ENCODE peak calls at places on chromosomes 3 and 15, in seven cellular contexts. One of them, this sample, is unnamed.

GRCh38 chr3:30538787-30539186 is 67.6 kb upstream of the TGFBR2 start:
- DNase-seq in HCT116: peak
- DNase-seq in tibial artery: no peak
- DNase-seq in Calu3: no peak
- DNase-seq in foreskin fibroblast: peak
- DNase-seq in heart left ventricle: no peak
- DNase-seq in neural progenitor cell: no peak
- DNase-seq in this sample: no peak

GRCh38 chr3:111895079-111895478 is 36.0 kb downstream of the PHLDB2 start:
- DNase-seq in foreskin fibroblast: peak
- DNase-seq in neural progenitor cell: peak
- DNase-seq in Calu3: peak
- DNase-seq in heart left ventricle: no peak
- DNase-seq in tibial artery: no peak
- DNase-seq in HCT116: peak
- DNase-seq in this sample: peak

GRCh38 chr3:155334897-155335883 is 41.7 kb upstream of the STRIT1 start:
- DNase-seq in heart left ventricle: no peak
- DNase-seq in neural progenitor cell: no peak
- DNase-seq in HCT116: no peak
- DNase-seq in foreskin fibroblast: no peak
- DNase-seq in tibial artery: no peak
- DNase-seq in Calu3: no peak
- DNase-seq in this sample: no peak

GRCh38 chr3:11386413-11387155 is 114.4 kb downstream of the ATG7 start:
- DNase-seq in tibial artery: no peak
- DNase-seq in neural progenitor cell: no peak
- DNase-seq in foreskin fibroblast: no peak
- DNase-seq in Calu3: no peak
- DNase-seq in HCT116: no peak
- DNase-seq in heart left ventricle: no peak
- DNase-seq in this sample: no peak

GRCh38 chr3:161420746-161421145 is 49.4 kb upstream of the SPTSSB start:
- DNase-seq in foreskin fibroblast: no peak
- DNase-seq in Calu3: peak
- DNase-seq in tibial artery: no peak
- DNase-seq in heart left ventricle: no peak
- DNase-seq in neural progenitor cell: peak
- DNase-seq in HCT116: no peak
- DNase-seq in this sample: no peak

GRCh38 chr15:95884276-95884675 is 446.2 kb upstream of the NR2F2 start:
- DNase-seq in tibial artery: no peak
- DNase-seq in Calu3: no peak
- DNase-seq in HCT116: no peak
- DNase-seq in foreskin fibroblast: peak
- DNase-seq in neural progenitor cell: peak
- DNase-seq in heart left ventricle: no peak
- DNase-seq in this sample: no peak

GRCh38 chr15:73375012-73375411 is 6.3 kb upstream of the HCN4 start:
- DNase-seq in HCT116: no peak
- DNase-seq in foreskin fibroblast: no peak
- DNase-seq in Calu3: no peak
- DNase-seq in neural progenitor cell: no peak
- DNase-seq in heart left ventricle: no peak
- DNase-seq in tibial artery: no peak
- DNase-seq in this sample: no peak

GRCh38 chr3:58526124-58526957 is 10.6 kb downstream of the ACOX2 start:
- DNase-seq in neural progenitor cell: no peak
- DNase-seq in Calu3: peak
- DNase-seq in HCT116: peak
- DNase-seq in heart left ventricle: no peak
- DNase-seq in tibial artery: no peak
- DNase-seq in foreskin fibroblast: peak
- DNase-seq in this sample: no peak

GRCh38 chr3:63565220-63565619 is 87.3 kb upstream of the SNTN start:
- DNase-seq in heart left ventricle: no peak
- DNase-seq in tibial artery: no peak
- DNase-seq in HCT116: no peak
- DNase-seq in Calu3: no peak
- DNase-seq in foreskin fibroblast: no peak
- DNase-seq in neural progenitor cell: no peak
- DNase-seq in this sample: no peak

GRCh38 chr3:39505866-39506738 is 38.6 kb downstream of the MOBP start:
- DNase-seq in HCT116: no peak
- DNase-seq in foreskin fibroblast: no peak
- DNase-seq in tibial artery: no peak
- DNase-seq in neural progenitor cell: peak
- DNase-seq in heart left ventricle: no peak
- DNase-seq in Calu3: no peak
- DNase-seq in this sample: no peak

GRCh38 chr3:53067571-53067970 is 21.7 kb upstream of the SFMBT1 start:
- DNase-seq in neural progenitor cell: no peak
- DNase-seq in HCT116: no peak
- DNase-seq in heart left ventricle: no peak
- DNase-seq in tibial artery: no peak
- DNase-seq in Calu3: no peak
- DNase-seq in foreskin fibroblast: no peak
- DNase-seq in this sample: no peak

GRCh38 chr15:80596521-80596976 is 98.6 kb upstream of the ABHD17C start:
- DNase-seq in tibial artery: no peak
- DNase-seq in foreskin fibroblast: no peak
- DNase-seq in HCT116: peak
- DNase-seq in heart left ventricle: no peak
- DNase-seq in Calu3: peak
- DNase-seq in neural progenitor cell: no peak
- DNase-seq in this sample: no peak

GRCh38 chr15:72117448-72117697 is 577 bp downstream of the MYO9A start:
- DNase-seq in HCT116: peak
- DNase-seq in heart left ventricle: peak
- DNase-seq in neural progenitor cell: peak
- DNase-seq in Calu3: peak
- DNase-seq in foreskin fibroblast: peak
- DNase-seq in tibial artery: peak
- DNase-seq in this sample: peak

GRCh38 chr3:142857056-142857455 is 31.8 kb downstream of the PCOLCE2 start:
- DNase-seq in foreskin fibroblast: no peak
- DNase-seq in tibial artery: no peak
- DNase-seq in Calu3: peak
- DNase-seq in HCT116: peak
- DNase-seq in neural progenitor cell: peak
- DNase-seq in heart left ventricle: peak
- DNase-seq in this sample: no peak

GRCh38 chr3:135516143-135516542 is 449.4 kb upstream of the PPP2R3A start:
- DNase-seq in tibial artery: no peak
- DNase-seq in heart left ventricle: no peak
- DNase-seq in HCT116: peak
- DNase-seq in neural progenitor cell: peak
- DNase-seq in Calu3: no peak
- DNase-seq in foreskin fibroblast: peak
- DNase-seq in this sample: no peak

GRCh38 chr15:45476395-45476794 is 46.2 kb downstream of the SLC30A4 start:
- DNase-seq in HCT116: no peak
- DNase-seq in tibial artery: no peak
- DNase-seq in Calu3: no peak
- DNase-seq in heart left ventricle: no peak
- DNase-seq in neural progenitor cell: no peak
- DNase-seq in foreskin fibroblast: no peak
- DNase-seq in this sample: no peak

GRCh38 chr3:8490079-8490552 is 11.5 kb upstream of the LMCD1 start:
- DNase-seq in tibial artery: no peak
- DNase-seq in HCT116: no peak
- DNase-seq in neural progenitor cell: no peak
- DNase-seq in foreskin fibroblast: peak
- DNase-seq in heart left ventricle: no peak
- DNase-seq in Calu3: no peak
- DNase-seq in this sample: no peak

GRCh38 chr3:101809178-101810022 is 30.4 kb downstream of the NXPE3 start:
- DNase-seq in foreskin fibroblast: peak
- DNase-seq in Calu3: peak
- DNase-seq in tibial artery: no peak
- DNase-seq in neural progenitor cell: peak
- DNase-seq in heart left ventricle: no peak
- DNase-seq in HCT116: peak
- DNase-seq in this sample: peak

GRCh38 chr15:40452296-40453090 is 11.7 kb downstream of the BAHD1 start:
- DNase-seq in tibial artery: no peak
- DNase-seq in foreskin fibroblast: no peak
- DNase-seq in HCT116: no peak
- DNase-seq in heart left ventricle: no peak
- DNase-seq in neural progenitor cell: no peak
- DNase-seq in Calu3: no peak
- DNase-seq in this sample: no peak

GRCh38 chr15:57218826-57219576 is 157.3 kb upstream of the CGNL1 start:
- DNase-seq in neural progenitor cell: peak
- DNase-seq in heart left ventricle: no peak
- DNase-seq in Calu3: no peak
- DNase-seq in foreskin fibroblast: peak
- DNase-seq in tibial artery: no peak
- DNase-seq in HCT116: no peak
- DNase-seq in this sample: no peak

GRCh38 chr3:49411550-49411967 is 217 bp downstream of the RHOA start:
- DNase-seq in neural progenitor cell: peak
- DNase-seq in tibial artery: peak
- DNase-seq in Calu3: peak
- DNase-seq in heart left ventricle: peak
- DNase-seq in HCT116: no peak
- DNase-seq in foreskin fibroblast: no peak
- DNase-seq in this sample: peak

DNA sequence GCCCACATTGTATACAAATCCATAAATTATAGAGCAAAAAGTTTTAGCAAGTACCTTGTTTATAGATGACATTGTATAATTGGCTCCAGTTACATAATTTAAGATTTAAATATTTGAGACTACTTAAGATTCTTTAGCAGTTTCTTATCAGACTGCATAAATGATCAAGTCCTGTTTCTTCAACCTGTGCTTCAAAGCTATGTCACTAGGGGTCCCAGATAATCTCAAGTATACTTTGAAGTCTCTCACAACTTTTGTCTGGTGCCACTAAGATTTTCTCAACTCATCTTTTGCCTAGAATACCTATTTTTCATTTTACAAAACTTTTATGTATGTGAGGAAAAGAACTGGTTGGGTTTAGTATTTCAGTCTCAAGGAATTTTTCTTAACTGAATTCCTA is 205.5 kb downstream of the STAG1 start:
- DNase-seq in foreskin fibroblast: no peak
- DNase-seq in HCT116: peak
- DNase-seq in neural progenitor cell: no peak
- DNase-seq in Calu3: no peak
- DNase-seq in tibial artery: no peak
- DNase-seq in heart left ventricle: no peak
- DNase-seq in this sample: no peak
- TF ChIP-seq CTCF in foreskin fibroblast: no peak
- TF ChIP-seq CTCF in HCT116: peak
- TF ChIP-seq CTCF in neural progenitor cell: peak
- TF ChIP-seq CTCF in Calu3: peak
- TF ChIP-seq CTCF in tibial artery: no peak
- TF ChIP-seq CTCF in heart left ventricle: no peak
- TF ChIP-seq CTCF in this sample: no peak

DNA sequence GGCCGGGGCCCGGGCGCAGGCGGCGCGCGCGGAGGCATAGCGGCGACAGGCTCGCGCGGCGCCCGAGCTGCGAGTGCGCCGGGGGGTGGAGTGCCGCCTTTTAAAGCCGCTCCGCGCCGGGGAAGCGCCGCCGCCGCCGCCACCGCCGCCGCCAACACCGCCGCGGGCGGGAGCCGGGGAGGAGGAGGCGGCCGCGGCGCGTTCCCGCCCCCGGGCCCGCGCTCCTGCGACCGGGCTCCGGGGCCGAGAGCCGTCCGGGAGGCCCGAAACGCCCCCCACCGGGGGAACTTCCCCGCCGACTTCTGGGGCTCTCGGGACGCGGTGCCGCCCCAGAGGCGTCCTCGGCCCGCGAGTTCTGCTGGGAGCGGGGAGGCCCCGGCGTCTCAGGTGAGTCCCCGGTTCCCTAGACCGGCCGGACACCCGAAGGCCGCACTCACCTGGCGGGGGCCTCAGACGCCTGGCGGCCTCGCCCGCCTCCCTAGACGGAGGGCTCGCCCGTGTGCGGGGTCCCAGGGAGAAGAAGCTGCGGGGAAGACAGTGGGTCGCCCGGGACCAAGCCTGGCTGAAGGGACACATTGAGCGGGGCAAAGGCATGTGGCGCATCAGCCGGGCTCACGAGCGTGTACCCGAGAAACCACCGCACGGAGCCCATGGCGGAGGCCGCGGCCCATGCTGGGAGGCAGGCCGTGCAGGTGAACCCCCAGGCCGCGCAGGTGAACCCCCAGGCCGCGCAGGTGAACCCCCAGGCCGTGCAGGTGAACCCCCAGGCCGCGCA is at the start of gene PCSK6:
- DNase-seq in HCT116: no peak
- DNase-seq in foreskin fibroblast: no peak
- DNase-seq in neural progenitor cell: peak
- DNase-seq in heart left ventricle: peak
- DNase-seq in Calu3: peak
- DNase-seq in tibial artery: no peak
- DNase-seq in this sample: no peak
- TF ChIP-seq CTCF in HCT116: no peak
- TF ChIP-seq CTCF in foreskin fibroblast: no peak
- TF ChIP-seq CTCF in neural progenitor cell: no peak
- TF ChIP-seq CTCF in heart left ventricle: no peak
- TF ChIP-seq CTCF in Calu3: no peak
- TF ChIP-seq CTCF in tibial artery: no peak
- TF ChIP-seq CTCF in this sample: no peak

DNA sequence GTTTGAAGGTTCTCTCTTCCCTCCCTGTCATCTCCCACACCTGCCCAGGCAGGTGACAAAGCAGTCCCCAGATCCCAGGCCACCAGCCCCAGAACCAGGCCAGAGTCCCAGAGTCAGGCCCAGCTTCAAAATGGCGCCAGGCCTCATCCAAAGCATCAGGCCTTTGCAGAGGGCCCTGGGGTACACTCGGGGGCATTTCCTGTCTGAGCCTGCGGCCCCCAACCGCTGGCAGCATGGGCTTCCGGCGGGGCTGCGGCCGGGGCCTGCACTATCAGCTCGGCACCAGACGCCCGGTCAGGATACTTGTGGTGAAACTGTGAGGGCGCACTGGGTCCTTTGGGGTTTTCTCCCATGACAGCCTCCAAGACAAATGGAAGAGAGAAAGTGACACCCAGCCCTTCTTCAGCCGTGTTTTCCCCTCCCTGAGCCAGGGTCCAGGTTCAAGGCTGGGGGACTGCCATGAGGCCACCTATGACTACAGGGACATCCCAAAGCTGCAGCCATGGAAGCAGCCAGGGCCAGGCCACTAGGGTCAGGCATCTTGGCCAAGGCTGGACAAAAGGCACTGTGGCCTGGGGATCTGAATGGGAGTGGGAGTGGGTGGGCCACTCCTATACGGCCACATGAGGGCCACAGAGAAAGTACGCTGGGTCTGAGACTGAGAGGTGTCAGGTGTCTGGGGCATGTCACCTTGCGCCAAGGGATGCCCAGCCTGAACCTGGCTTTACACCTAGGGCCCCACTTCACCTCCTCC is 33.9 kb downstream of the RPN1 start:
- DNase-seq in neural progenitor cell: no peak
- DNase-seq in HCT116: no peak
- DNase-seq in heart left ventricle: no peak
- DNase-seq in foreskin fibroblast: no peak
- DNase-seq in tibial artery: no peak
- DNase-seq in Calu3: no peak
- DNase-seq in this sample: no peak
- TF ChIP-seq CTCF in neural progenitor cell: no peak
- TF ChIP-seq CTCF in HCT116: no peak
- TF ChIP-seq CTCF in heart left ventricle: no peak
- TF ChIP-seq CTCF in foreskin fibroblast: no peak
- TF ChIP-seq CTCF in tibial artery: no peak
- TF ChIP-seq CTCF in Calu3: no peak
- TF ChIP-seq CTCF in this sample: no peak

GRCh38 chr3:169699536-169700050 is 36.1 kb upstream of the MECOM start:
- DNase-seq in HCT116: no peak
- DNase-seq in neural progenitor cell: no peak
- DNase-seq in Calu3: no peak
- DNase-seq in heart left ventricle: peak
- DNase-seq in foreskin fibroblast: peak
- DNase-seq in tibial artery: peak
- DNase-seq in this sample: no peak
- TF ChIP-seq CTCF in HCT116: no peak
- TF ChIP-seq CTCF in neural progenitor cell: no peak
- TF ChIP-seq CTCF in Calu3: no peak
- TF ChIP-seq CTCF in heart left ventricle: no peak
- TF ChIP-seq CTCF in foreskin fibroblast: no peak
- TF ChIP-seq CTCF in tibial artery: no peak
- TF ChIP-seq CTCF in this sample: no peak